ENCODE peak calls at places on chromosomes 16 and 17, in ten cellular contexts. G, A, S, R, O, T, Y, Z, L and J are unnamed samples.

GRCh38 chr16:50859628-50860360 is 117.9 kb downstream of the CYLD start:
- DNase-seq in L (peak), T (no peak), Y (no peak), G (no peak), R (no peak), Z (no peak), O (no peak), S (no peak), A (peak), J (peak)

GRCh38 chr17:79562806-79563141 is 48.1 kb downstream of the RBFOX3 start:
- DNase-seq in O (no peak), L (no peak), S (no peak), A (no peak), R (peak), Z (no peak), Y (no peak), G (no peak), T (no peak), J (no peak)

GRCh38 chr16:72978212-72978611 is 69.7 kb downstream of the ZFHX3 start:
- DNase-seq in L (no peak), O (no peak), G (no peak), R (no peak), Y (no peak), T (no peak), Z (no peak), A (no peak), S (no peak), J (no peak)

GRCh38 chr17:6098466-6099180 is 28.4 kb downstream of the WSCD1 start:
- DNase-seq in Y (no peak), T (no peak), L (no peak), R (peak), S (no peak), O (no peak), A (no peak), G (no peak), Z (no peak), J (no peak)

GRCh38 chr16:51766739-51767138 is 615.7 kb upstream of the SALL1 start:
- DNase-seq in S (no peak), L (peak), A (no peak), O (no peak), G (no peak), Z (no peak), Y (no peak), T (no peak), R (no peak), J (peak)

GRCh38 chr17:57636274-57636673 is 108.8 kb downstream of the CCDC182 start:
- DNase-seq in L (no peak), G (no peak), R (no peak), Y (no peak), A (no peak), S (no peak), T (no peak), Z (no peak), O (no peak), J (no peak)

GRCh38 chr16:74297296-74297665 is 667 bp downstream of the PSMD7 start:
- DNase-seq in S (peak), Z (no peak), G (no peak), L (peak), R (no peak), T (no peak), A (peak), O (no peak), Y (no peak), J (no peak)

GRCh38 chr17:36198831-36199465 is 2.4 kb upstream of the CCL3L1 start:
- DNase-seq in O (no peak), G (no peak), Z (no peak), S (no peak), L (no peak), Y (no peak), A (no peak), R (no peak), T (no peak), J (no peak)

GRCh38 chr16:49340466-49340865 is 33.1 kb upstream of the C16orf78 start:
- DNase-seq in R (peak), Z (peak), S (no peak), Y (no peak), G (no peak), L (no peak), T (no peak), A (no peak), O (no peak), J (peak)

GRCh38 chr16:65604771-65605170 is 482.9 kb upstream of the CDH11 start:
- DNase-seq in O (no peak), R (no peak), A (no peak), S (no peak), G (no peak), Y (no peak), T (no peak), L (no peak), Z (no peak), J (no peak)

GRCh38 chr17:75587718-75588545 is at the start of gene MYO15B:
- DNase-seq in L (no peak), Z (peak), R (peak), A (peak), Y (no peak), S (no peak), T (no peak), O (peak), G (no peak), J (no peak)

GRCh38 chr17:12856451-12856850 is 67.2 kb downstream of the ARHGAP44 start:
- DNase-seq in S (no peak), Y (peak), G (no peak), L (no peak), T (no peak), O (no peak), Z (no peak), R (no peak), A (no peak), J (no peak)

GRCh38 chr17:77325537-77325825 is 184.7 kb downstream of the SEC14L1 start:
- DNase-seq in R (no peak), O (no peak), A (no peak), L (no peak), S (no peak), T (no peak), Z (no peak), G (no peak), Y (no peak), J (no peak)

GRCh38 chr16:57106767-57107166 is 14.4 kb downstream of the CPNE2 start:
- DNase-seq in G (no peak), A (no peak), O (no peak), T (no peak), R (no peak), Y (no peak), L (no peak), Z (peak), S (no peak), J (no peak)

GRCh38 chr16:82627811-82628339 is 1.1 kb downstream of the CDH13 start:
- DNase-seq in S (peak), G (no peak), A (peak), Y (no peak), O (peak), T (no peak), L (no peak), R (peak), Z (no peak), J (no peak)

GRCh38 chr16:57115504-57116182 is 23.3 kb downstream of the CPNE2 start:
- DNase-seq in Y (no peak), R (peak), S (peak), O (no peak), G (no peak), Z (peak), A (no peak), T (no peak), L (no peak), J (no peak)

GRCh38 chr16:14187517-14188338 is 116.6 kb downstream of the MRTFB start:
- DNase-seq in R (no peak), T (no peak), G (no peak), Y (no peak), O (no peak), L (no peak), Z (no peak), A (no peak), S (no peak), J (no peak)

GRCh38 chr17:12831839-12832238 is 42.5 kb downstream of the ARHGAP44 start:
- DNase-seq in T (no peak), L (no peak), R (no peak), O (no peak), S (no peak), Z (no peak), G (no peak), Y (no peak), A (no peak), J (no peak)

GRCh38 chr16:3467920-3468319 is 24.4 kb downstream of the NAA60 start:
- DNase-seq in S (no peak), A (no peak), R (no peak), G (no peak), L (no peak), T (no peak), O (no peak), Z (no peak), Y (no peak), J (no peak)

GRCh38 chr16:13517856-13518255 is 402.1 kb upstream of the ERCC4 start:
- DNase-seq in O (no peak), L (no peak), R (no peak), T (no peak), A (no peak), S (no peak), Y (no peak), G (no peak), Z (no peak), J (no peak)

GRCh38 chr17:60067871-60068270 is 10.8 kb downstream of the HEATR6 start:
- DNase-seq in R (no peak), T (no peak), A (no peak), L (no peak), Z (no peak), Y (no peak), G (no peak), O (no peak), S (no peak), J (no peak)

GRCh38 chr16:3266873-3267537 is 10.6 kb upstream of the MEFV start:
- DNase-seq in R (no peak), Y (no peak), A (no peak), L (peak), O (no peak), T (no peak), G (peak), S (no peak), Z (no peak), J (no peak)

DNA sequence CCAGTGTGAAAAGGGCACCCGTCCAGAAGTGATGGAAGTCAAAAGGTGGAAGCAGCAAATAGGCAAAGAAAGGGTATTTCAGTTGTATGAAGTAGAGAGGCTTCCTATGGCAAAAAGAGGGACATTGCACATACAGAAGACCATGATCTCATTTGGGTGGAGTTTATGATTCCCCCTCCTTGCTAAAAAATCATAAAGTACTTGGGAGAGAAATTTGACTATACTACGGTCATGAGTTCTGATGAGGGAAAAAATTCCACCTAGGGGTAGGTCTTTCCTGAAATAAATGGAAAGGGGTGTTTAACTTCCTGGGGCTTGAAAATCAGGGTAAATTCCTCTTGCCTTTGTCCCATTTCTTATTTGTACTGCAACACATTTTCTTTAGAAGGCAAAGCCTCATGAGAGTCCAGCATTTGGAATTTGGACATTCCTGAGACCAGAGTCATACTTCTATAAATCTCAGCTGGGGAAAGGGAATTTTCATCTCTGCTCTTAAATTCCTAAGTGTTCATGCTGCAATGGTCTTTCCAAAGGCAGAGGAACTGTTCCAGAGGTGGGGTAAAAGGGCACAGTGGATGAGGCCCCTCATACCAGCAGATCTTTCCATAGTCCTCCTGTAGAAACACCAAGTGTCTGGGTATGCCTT is 5.8 kb downstream of the LYRM1 start:
- DNase-seq in T (no peak), G (no peak), A (no peak), Y (no peak), R (no peak), Z (no peak), S (no peak), O (no peak), L (no peak), J (no peak)
- TF ChIP-seq POLR2AphosphoS5 in T (no peak), G (peak), A (peak), Y (no peak), R (peak), Z (no peak), S (peak), O (peak), L (no peak), J (no peak)

DNA sequence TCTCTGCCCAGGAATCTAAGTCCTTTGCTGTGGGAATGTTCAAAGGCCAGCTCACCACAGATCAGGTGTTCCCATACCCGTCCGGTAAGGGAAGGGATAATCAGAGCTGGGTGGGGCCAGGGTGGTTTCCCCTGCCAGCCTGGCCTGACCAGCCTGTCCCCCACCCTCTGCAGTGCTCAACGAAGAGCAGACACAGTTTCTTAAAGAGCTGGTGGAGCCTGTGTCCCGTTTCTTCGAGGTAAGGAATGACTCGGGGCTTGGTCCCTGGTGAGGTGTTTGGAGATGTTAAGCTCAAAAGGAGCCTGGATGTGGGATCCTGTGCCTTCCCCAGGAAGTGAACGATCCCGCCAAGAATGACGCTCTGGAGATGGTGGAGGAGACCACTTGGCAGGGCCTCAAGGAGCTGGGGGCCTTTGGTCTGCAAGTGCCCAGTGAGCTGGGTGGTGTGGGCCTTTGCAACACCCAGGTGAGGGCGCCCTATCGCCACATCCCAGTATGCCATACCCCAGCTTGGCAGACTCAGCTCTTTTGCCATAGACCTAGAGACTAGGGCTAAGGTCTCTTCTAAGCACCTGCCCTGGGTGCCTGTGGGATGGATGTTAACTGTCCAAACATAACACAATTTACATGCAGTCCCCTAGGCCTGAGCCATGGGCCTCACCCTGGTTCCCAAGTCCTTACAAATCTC is 999 bp downstream of the ACADVL start:
- DNase-seq in O (peak), Z (peak), A (peak), Y (no peak), G (no peak), L (peak), T (no peak), R (peak), S (peak), J (no peak)
- TF ChIP-seq CTCF in O (no peak), Z (peak), A (peak), Y (peak), G (no peak), L (peak), T (peak), R (no peak), S (peak), J (peak)

GRCh38 chr16:88681084-88681680 is 5.1 kb downstream of the SNAI3 start:
- DNase-seq in S (no peak), Y (no peak), Z (no peak), R (no peak), T (no peak), G (no peak), O (peak), A (peak), L (peak), J (no peak)

GRCh38 chr16:88684569-88685155 is 1.6 kb downstream of the SNAI3 start:
- DNase-seq in L (no peak), Z (no peak), Y (no peak), O (no peak), A (no peak), S (no peak), T (no peak), R (no peak), G (no peak), J (no peak)

GRCh38 chr16:88680554-88681083 is 5.7 kb downstream of the SNAI3 start:
- DNase-seq in R (no peak), T (no peak), O (no peak), L (no peak), Y (no peak), Z (no peak), S (no peak), A (no peak), G (no peak), J (no peak)

GRCh38 chr16:88678224-88678979 is 7.9 kb downstream of the SNAI3 start:
- DNase-seq in T (no peak), O (no peak), G (no peak), Y (no peak), A (no peak), L (no peak), Z (no peak), R (no peak), S (no peak), J (no peak)

GRCh38 chr16:88681709-88682451 is 4.4 kb downstream of the SNAI3 start:
- DNase-seq in L (no peak), Z (peak), Y (peak), S (no peak), A (peak), R (no peak), O (peak), G (no peak), T (peak), J (no peak)
- H3K4me3 ChIP-seq in L (peak), Z (peak), Y (no peak), S (no peak), A (no peak), R (no peak), O (no peak), G (no peak), T (peak), J (no peak)

GRCh38 chr16:28491970-28492474 is at the start of gene CLN3:
- DNase-seq in T (peak), Z (peak), A (peak), S (peak), R (peak), O (peak), G (peak), Y (peak), L (peak), J (peak)
- TF ChIP-seq POLR2AphosphoS5 in T (no peak), Z (peak), A (peak), S (peak), R (peak), O (peak), G (peak), Y (no peak), L (peak), J (peak)

DNA sequence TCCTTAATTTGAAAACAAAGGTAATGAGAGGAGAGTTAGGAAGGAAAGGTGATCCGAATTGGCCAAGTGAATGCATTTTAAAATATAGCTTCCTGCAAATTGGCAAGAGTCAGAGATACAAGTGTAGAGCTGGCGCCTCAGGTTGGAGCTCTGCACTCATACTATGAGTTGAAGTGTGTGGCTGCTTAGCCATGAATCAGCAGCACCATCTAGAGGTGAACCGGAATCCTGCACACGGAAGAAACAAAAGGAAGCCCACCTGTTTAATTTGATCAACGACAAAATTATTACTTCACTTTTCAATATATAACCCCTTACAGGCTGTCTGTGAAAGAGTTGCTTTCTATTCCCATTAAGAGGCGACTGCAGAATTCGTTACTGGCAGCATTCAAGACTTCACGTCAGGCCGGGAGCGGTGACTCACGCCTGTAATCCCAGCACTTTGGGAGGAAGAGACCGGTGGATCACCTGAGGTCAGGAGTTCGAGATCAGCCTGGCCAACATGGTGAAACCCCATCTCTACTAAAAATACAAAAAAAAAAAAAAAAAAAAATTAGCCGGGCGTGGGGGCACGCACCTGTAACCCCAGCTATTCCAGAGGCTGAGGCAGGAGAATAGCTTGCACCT is 1253.7 kb upstream of the CDH8 start:
- DNase-seq in Y (peak), A (peak), T (no peak), S (no peak), G (no peak), O (peak), R (peak), Z (peak), L (peak), J (no peak)
- TF ChIP-seq CTCF in Y (peak), A (peak), T (peak), S (peak), G (no peak), O (peak), R (peak), Z (peak), L (peak), J (peak)

DNA sequence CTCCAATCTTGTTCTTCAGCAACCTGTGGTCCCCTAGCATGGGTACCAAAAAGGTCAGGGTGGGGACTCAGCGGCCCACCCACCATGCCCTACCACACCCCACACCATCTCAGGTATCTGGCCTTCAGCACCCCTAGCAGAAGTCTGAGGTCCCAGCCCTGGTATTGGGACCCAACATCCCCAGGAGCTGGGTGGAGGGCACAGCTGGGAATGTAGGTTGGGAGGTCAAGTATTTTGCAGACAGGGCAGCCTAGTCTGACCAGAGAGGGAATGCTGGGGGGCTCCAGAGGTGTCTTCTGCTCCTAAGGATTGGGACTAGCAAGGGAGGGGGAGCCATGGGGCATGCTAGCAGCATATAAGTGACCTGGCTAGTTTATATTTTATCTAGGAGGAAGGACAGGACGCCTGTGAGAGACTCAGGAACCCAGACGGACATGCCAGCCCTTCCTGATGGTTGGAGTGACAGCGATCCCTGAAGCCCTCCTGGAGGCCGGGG is 822 bp upstream of the ADAM11 start:
- DNase-seq in S (no peak), Z (no peak), L (no peak), A (no peak), Y (no peak), O (no peak), T (no peak), R (no peak), G (no peak), J (no peak)
- H3K4me3 ChIP-seq in S (no peak), Z (no peak), L (no peak), A (peak), Y (no peak), O (no peak), T (no peak), R (no peak), G (no peak), J (no peak)

DNA sequence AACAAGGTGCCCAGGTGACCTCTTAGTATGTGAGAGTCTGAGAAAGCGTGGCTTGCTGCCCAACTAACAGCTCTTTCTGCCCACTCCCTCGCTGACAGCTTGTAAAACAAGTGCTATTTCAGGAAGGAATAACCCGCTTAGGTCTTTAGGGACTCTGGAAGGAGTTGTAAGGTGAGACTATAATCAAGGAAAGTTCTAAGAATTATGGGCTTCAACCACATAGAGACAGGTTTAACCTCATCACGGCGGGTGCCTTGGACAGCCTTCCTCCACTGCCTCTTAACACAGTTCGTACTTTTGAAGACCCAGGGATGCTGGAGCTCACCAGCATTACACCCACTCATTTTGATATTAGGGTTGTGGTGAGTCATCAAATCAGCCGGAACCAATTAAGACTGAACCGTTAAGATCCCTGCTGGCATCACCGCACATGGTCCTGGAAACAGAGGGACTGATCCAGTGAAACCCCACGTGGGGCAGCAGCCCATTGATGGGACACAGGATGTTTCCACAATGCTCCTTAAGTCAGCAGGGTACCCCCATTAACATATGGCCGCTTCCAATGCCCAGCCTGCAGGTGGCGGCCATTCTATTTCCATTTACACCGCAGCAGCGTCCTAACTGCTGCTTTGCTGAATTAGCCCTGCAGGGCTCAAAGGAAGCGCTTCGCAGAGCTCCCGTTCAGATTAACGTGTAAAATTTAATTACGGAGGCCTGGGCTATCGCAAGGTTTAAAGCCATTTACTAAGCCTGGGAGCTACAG is 176.6 kb upstream of the SDK2 start:
- DNase-seq in Y (no peak), S (no peak), O (peak), R (peak), G (no peak), Z (no peak), L (no peak), A (peak), T (no peak), J (no peak)
- TF ChIP-seq POLR2AphosphoS5 in Y (no peak), S (no peak), O (no peak), R (no peak), G (no peak), Z (no peak), L (no peak), A (no peak), T (no peak), J (no peak)